ENCODE peak calls at places on chromosomes 7 and 10, in five cellular contexts. H is SK-N-MC; U is CD4-positive, CD25-positive, alpha-beta regulatory T cell; V is left lung; D is hepatocyte. K is an unnamed sample.

GRCh38 chr7:46908770-46909169 is 673.1 kb downstream of the TNS3 start:
- DNase-seq in H (no peak), U (no peak), V (no peak), D (no peak), K (peak)

GRCh38 chr7:17109017-17109416 is 189.4 kb upstream of the AHR start:
- DNase-seq in H (no peak), U (no peak), V (no peak), D (no peak), K (peak)

GRCh38 chr7:142819530-142819929 is 35.3 kb upstream of the EPHB6 start:
- DNase-seq in H (no peak), U (no peak), V (no peak), D (no peak), K (no peak)

GRCh38 chr10:24433705-24434104 is 224.8 kb downstream of the KIAA1217 start:
- DNase-seq in H (no peak), U (no peak), V (no peak), D (no peak), K (no peak)

GRCh38 chr7:118195837-118196474 is 12.0 kb downstream of the LSM8 start:
- DNase-seq in H (no peak), U (peak), V (no peak), D (peak), K (no peak)

GRCh38 chr7:69659964-69660363 is 61.7 kb downstream of the AUTS2 start:
- DNase-seq in H (no peak), U (no peak), V (no peak), D (no peak), K (no peak)

GRCh38 chr10:103618027-103618385 is 124.5 kb downstream of the NEURL1 start:
- DNase-seq in H (no peak), U (no peak), V (no peak), D (no peak), K (no peak)

GRCh38 chr10:26557641-26558014 is 119.5 kb downstream of the APBB1IP start:
- DNase-seq in H (no peak), U (no peak), V (no peak), D (no peak), K (no peak)

GRCh38 chr7:23544913-23545354 is 13.2 kb upstream of the TRA2A start:
- DNase-seq in H (no peak), U (peak), V (no peak), D (peak), K (no peak)

GRCh38 chr7:107035446-107035845 is 9.1 kb upstream of the PRKAR2B start:
- DNase-seq in H (no peak), U (no peak), V (no peak), D (peak), K (no peak)

GRCh38 chr10:104127411-104127810 is 5.4 kb downstream of the SFR1 start:
- DNase-seq in H (no peak), U (peak), V (no peak), D (no peak), K (no peak)

GRCh38 chr7:88311675-88312036 is 5.0 kb upstream of the STEAP4 start:
- DNase-seq in H (no peak), U (no peak), V (no peak), D (no peak), K (no peak)

GRCh38 chr7:1685000-1685624 is 15.0 kb downstream of the ELFN1 start:
- DNase-seq in H (no peak), U (no peak), V (no peak), D (no peak), K (no peak)

GRCh38 chr10:72563327-72563932 is 62.4 kb downstream of the MICU1 start:
- DNase-seq in H (no peak), U (peak), V (no peak), D (no peak), K (no peak)

GRCh38 chr10:69179089-69179742 is 818 bp upstream of the SUPV3L1 start:
- DNase-seq in H (no peak), U (no peak), V (no peak), D (peak), K (peak)

GRCh38 chr7:144384555-144385245 is 18.8 kb downstream of the NOBOX start:
- DNase-seq in H (no peak), U (no peak), V (no peak), D (peak), K (no peak)
- H3K27ac ChIP-seq in H (no peak), U (no peak), V (no peak), D (peak), K (peak)

DNA sequence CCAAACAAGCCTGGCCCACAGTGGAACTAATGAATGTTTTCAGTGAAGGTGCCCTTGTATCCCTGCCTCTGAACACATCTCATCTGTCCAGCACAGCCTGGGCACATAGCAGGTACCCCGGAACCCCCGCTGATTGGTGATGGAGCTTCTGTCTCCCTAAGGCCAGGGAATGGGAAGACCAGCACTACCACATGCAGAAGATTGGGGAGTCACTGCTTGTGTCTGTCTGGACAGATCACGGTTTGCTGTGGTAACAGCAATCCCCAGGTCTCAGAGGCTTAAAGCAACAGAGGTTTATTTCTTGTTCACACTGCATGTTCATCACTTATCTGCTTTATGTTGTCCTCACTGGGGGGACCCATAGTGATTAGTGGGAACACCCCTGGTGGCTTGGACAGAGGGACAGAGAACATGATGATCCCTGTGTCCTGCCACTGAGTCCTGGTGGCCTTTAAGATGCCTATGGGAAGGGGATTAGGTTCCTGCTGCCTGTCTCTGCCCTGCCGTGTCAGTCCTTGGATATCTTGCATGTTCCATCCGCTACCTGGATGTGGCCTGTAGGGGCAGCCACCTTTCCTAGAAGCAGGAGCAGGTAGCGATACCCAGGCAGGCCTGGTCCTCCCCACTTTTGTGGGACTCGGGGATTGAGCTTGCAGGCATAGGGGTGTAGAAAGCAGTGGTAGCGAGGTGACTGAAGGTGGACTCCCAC is 3.6 kb downstream of the TSPAN14 start:
- DNase-seq in H (no peak), U (no peak), V (no peak), D (no peak), K (no peak)
- H3K27ac ChIP-seq in H (no peak), U (peak), V (peak), D (peak), K (peak)

GRCh38 chr10:111142082-111142481 is 65.3 kb downstream of the ADRA2A start:
- DNase-seq in H (no peak), U (no peak), V (no peak), D (no peak), K (no peak)
- H3K27ac ChIP-seq in H (no peak), U (no peak), V (no peak), D (no peak), K (no peak)

GRCh38 chr10:46080886-46081285 is 34.8 kb upstream of the MSMB start:
- DNase-seq in H (no peak), U (no peak), V (no peak), D (no peak), K (no peak)
- H3K27ac ChIP-seq in H (no peak), U (no peak), V (peak), D (no peak), K (no peak)